ENCODE peak calls at places on chromosomes 2 and 18, in eight cellular contexts. Y, N, K, G, L, J, I and O are unnamed samples.

GRCh38 chr2:164917296-164917903 is 37.9 kb downstream of the SLC38A11 start:
- DNase-seq in Y (no peak), N (no peak), K (peak; percentile 37), G (peak; percentile 50), L (peak; percentile 54), J (peak; percentile 77), I (no peak), O (peak; percentile 36)

GRCh38 chr2:225512873-225513580 is 113.5 kb downstream of the NYAP2 start:
- DNase-seq in Y (no peak), N (no peak), K (peak; percentile 71), G (peak; percentile 60), L (no peak), J (no peak), I (no peak), O (peak; percentile 40)

GRCh38 chr18:40258298-40258697 is 1696.7 kb upstream of the PIK3C3 start:
- DNase-seq in Y (no peak), N (no peak), K (no peak), G (no peak), L (no peak), J (no peak), I (no peak), O (no peak)

GRCh38 chr18:35683021-35683420 is 101.5 kb downstream of the GALNT1 start:
- DNase-seq in Y (no peak), N (no peak), K (no peak), G (peak; percentile 20), L (no peak), J (no peak), I (no peak), O (no peak)

GRCh38 chr18:59220784-59221765 is 1.1 kb downstream of the GRP start:
- DNase-seq in Y (no peak), N (no peak), K (peak; percentile 31), G (no peak), L (no peak), J (peak; percentile 75), I (no peak), O (no peak)

GRCh38 chr2:161170377-161170776 is 10.1 kb downstream of the TANK start:
- DNase-seq in Y (no peak), N (no peak), K (peak; percentile 12), G (no peak), L (no peak), J (no peak), I (no peak), O (no peak)

GRCh38 chr18:62325806-62326645 is 916 bp downstream of the TNFRSF11A start:
- DNase-seq in Y (no peak), N (peak; percentile 9), K (peak; percentile 21), G (no peak), L (no peak), J (peak; percentile 72), I (no peak), O (no peak)

GRCh38 chr2:119177838-119178190 is 19.3 kb upstream of the C1QL2 start:
- DNase-seq in Y (no peak), N (no peak), K (no peak), G (no peak), L (no peak), J (no peak), I (no peak), O (no peak)

GRCh38 chr2:55153564-55154315 is 78.4 kb downstream of the CLHC1 start:
- DNase-seq in Y (no peak), N (no peak), K (no peak), G (no peak), L (no peak), J (no peak), I (no peak), O (no peak)

GRCh38 chr2:222811828-222812227 is 49.0 kb upstream of the ACSL3 start:
- DNase-seq in Y (no peak), N (no peak), K (no peak), G (no peak), L (no peak), J (no peak), I (no peak), O (no peak)

GRCh38 chr18:55856191-55856590 is 268.2 kb upstream of the TCF4 start:
- DNase-seq in Y (no peak), N (no peak), K (peak; percentile 97), G (peak; percentile 82), L (no peak), J (peak; percentile 59), I (no peak), O (peak; percentile 92)

GRCh38 chr2:240605867-240606743 is 19.2 kb upstream of the GPR35 start:
- DNase-seq in Y (no peak), N (no peak), K (no peak), G (no peak), L (no peak), J (no peak), I (no peak), O (no peak)

GRCh38 chr18:73895701-73896100 is 251.9 kb downstream of the FBXO15 start:
- DNase-seq in Y (no peak), N (no peak), K (no peak), G (no peak), L (peak; percentile 30), J (peak; percentile 82), I (no peak), O (no peak)

GRCh38 chr2:203689424-203690109 is 16.9 kb upstream of the CD28 start:
- DNase-seq in Y (no peak), N (no peak), K (no peak), G (no peak), L (no peak), J (no peak), I (no peak), O (no peak)

GRCh38 chr2:130190237-130190636 is 8.0 kb downstream of the TUBA3E start:
- DNase-seq in Y (no peak), N (no peak), K (no peak), G (no peak), L (no peak), J (no peak), I (no peak), O (no peak)

GRCh38 chr2:12618576-12618975 is 98.2 kb upstream of the TRIB2 start:
- DNase-seq in Y (no peak), N (no peak), K (no peak), G (no peak), L (no peak), J (no peak), I (no peak), O (no peak)

GRCh38 chr2:134173338-134174016 is 80.4 kb upstream of the MGAT5 start:
- DNase-seq in Y (peak; percentile 12), N (no peak), K (no peak), G (no peak), L (peak; percentile 71), J (no peak), I (no peak), O (no peak)

GRCh38 chr2:128275498-128276045 is 43.1 kb downstream of the HS6ST1 start:
- DNase-seq in Y (no peak), N (no peak), K (no peak), G (no peak), L (no peak), J (peak; percentile 20), I (peak; percentile 0), O (no peak)

GRCh38 chr2:17620280-17620679 is 79.8 kb downstream of the VSNL1 start:
- DNase-seq in Y (no peak), N (no peak), K (peak; percentile 2), G (peak; percentile 37), L (no peak), J (no peak), I (no peak), O (no peak)